ENCODE peak calls at places on chromosomes 4 and X, in seven cellular contexts. S is nucleus accumbens; L is stimulated activated CD4-positive, alpha-beta T cell treated with anti-CD3 and anti-CD28 coated beads, Interleukin-1b, Interleukin-23, amount 100 ng/mL, for 4 hours; N is ELR; J is effector CD4-positive, alpha-beta T cell; C is renal cortical epithelial cell; Y is GM12891. K is an unnamed sample.

GRCh38 chrX:136747003-136747986 is 33.4 kb downstream of the ARHGEF6 start:
- DNase-seq in Y (no peak), N (no peak), L (no peak), J (no peak), C (no peak), S (no peak), K (no peak)

GRCh38 chrX:13468096-13468495 is 101.3 kb upstream of the EGFL6 start:
- DNase-seq in Y (no peak), C (no peak), N (no peak), L (no peak), J (no peak), S (no peak), K (no peak)

GRCh38 chrX:97266406-97267121 is 382.9 kb downstream of the RPA4 start:
- DNase-seq in L (no peak), N (no peak), Y (no peak), S (no peak), C (no peak), J (no peak), K (no peak)

GRCh38 chr4:41512604-41513003 is 25.4 kb upstream of the LIMCH1 start:
- DNase-seq in S (no peak), L (no peak), Y (no peak), C (no peak), J (no peak), N (no peak), K (no peak)

GRCh38 chr4:123889376-123889945 is 492.9 kb downstream of the SPRY1 start:
- DNase-seq in N (no peak), Y (no peak), S (no peak), J (no peak), L (no peak), C (no peak), K (no peak)

GRCh38 chr4:25107827-25108516 is 52.3 kb downstream of the SEPSECS start:
- DNase-seq in Y (no peak), L (no peak), C (no peak), N (no peak), J (no peak), S (no peak), K (no peak)

GRCh38 chr4:174521800-174522182 is 497 bp downstream of the HPGD start:
- DNase-seq in L (no peak), Y (no peak), S (no peak), C (no peak), J (no peak), N (no peak), K (peak; percentile 54)

GRCh38 chr4:40923326-40924095 is 173.8 kb downstream of the NSUN7 start:
- DNase-seq in N (no peak), L (no peak), C (no peak), S (peak; percentile 53), Y (no peak), J (no peak), K (no peak)

GRCh38 chrX:15515931-15516330 is 15.3 kb downstream of the BMX start:
- DNase-seq in C (no peak), N (no peak), S (no peak), Y (no peak), L (no peak), J (no peak), K (no peak)

GRCh38 chrX:30888526-30889146 is 418 bp downstream of the TAB3 start:
- DNase-seq in L (no peak), C (no peak), N (peak; percentile 26), S (no peak), Y (no peak), J (no peak), K (no peak)